ENCODE peak calls at places on chromosomes 4 and X, in nine cellular contexts. C is IMR-90, H is neuronal stem cell, L is DND-41, Z is iris pigment epithelial cell, N is GOT3, M is DMS79 treated with DMSO at 0.1 percent for 48 hours, A is PC-3, E is gastrocnemius medialis. O is an unnamed sample.

GRCh38 chr4:170248029-170248428 is 158.3 kb upstream of the AADAT start:
- DNase-seq in C (no peak), H (no peak), L (no peak), Z (no peak), N (no peak), M (no peak), A (peak; percentile 31), E (no peak), O (no peak)

GRCh38 chr4:92304636-92305035 is 870 bp downstream of the GRID2 start:
- DNase-seq in C (no peak), H (peak; percentile 30), L (no peak), Z (no peak), N (no peak), M (peak; percentile 68), A (no peak), E (no peak), O (no peak)

GRCh38 chr4:957581-958313 is 15.6 kb downstream of the DGKQ start:
- DNase-seq in C (no peak), H (no peak), L (no peak), Z (no peak), N (no peak), M (no peak), A (no peak), E (no peak), O (no peak)

GRCh38 chrX:105696870-105697269 is 125.5 kb upstream of the NRK start:
- DNase-seq in C (no peak), H (no peak), L (no peak), Z (no peak), N (no peak), M (no peak), A (no peak), E (no peak), O (no peak)

GRCh38 chrX:47327902-47328301 is 42.5 kb upstream of the ZNF157 start:
- DNase-seq in C (no peak), H (no peak), L (no peak), Z (no peak), N (no peak), M (no peak), A (no peak), E (no peak), O (no peak)

GRCh38 chr4:109930469-109930868 is 17.8 kb downstream of the EGF start:
- DNase-seq in C (no peak), H (no peak), L (no peak), Z (no peak), N (no peak), M (no peak), A (no peak), E (no peak), O (no peak)

GRCh38 chrX:31136144-31136572 is 64.3 kb upstream of the FTHL17 start:
- DNase-seq in C (no peak), H (no peak), L (no peak), Z (no peak), N (no peak), M (no peak), A (no peak), E (no peak), O (no peak)

GRCh38 chr4:54942735-54943134 is 182.7 kb downstream of the KDR start:
- DNase-seq in C (no peak), H (no peak), L (no peak), Z (no peak), N (no peak), M (no peak), A (no peak), E (no peak), O (no peak)

GRCh38 chr4:10098770-10099139 is 17.8 kb downstream of the WDR1 start:
- DNase-seq in C (peak; percentile 80), H (no peak), L (no peak), Z (peak; percentile 87), N (no peak), M (no peak), A (peak; percentile 36), E (peak; percentile 35), O (no peak)

GRCh38 chrX:68462653-68463052 is 29.4 kb upstream of the OPHN1 start:
- DNase-seq in C (peak; percentile 47), H (no peak), L (peak; percentile 4), Z (peak; percentile 27), N (no peak), M (peak; percentile 2), A (peak; percentile 57), E (no peak), O (no peak)

GRCh38 chrX:17944833-17945497 is 83.9 kb upstream of the RAI2 start:
- DNase-seq in C (no peak), H (peak; percentile 14), L (peak; percentile 14), Z (peak; percentile 0), N (no peak), M (no peak), A (peak; percentile 61), E (no peak), O (no peak)

GRCh38 chrX:45479835-45480422 is 279.3 kb upstream of the DIPK2B start:
- DNase-seq in C (peak; percentile 91), H (no peak), L (no peak), Z (peak; percentile 94), N (no peak), M (no peak), A (peak; percentile 96), E (no peak), O (no peak)

GRCh38 chrX:80576815-80577533 is 156.7 kb downstream of the TENT5D start:
- DNase-seq in C (no peak), H (no peak), L (no peak), Z (no peak), N (no peak), M (no peak), A (peak; percentile 1), E (no peak), O (no peak)

GRCh38 chr4:120704529-120704928 is 218.0 kb downstream of the PRDM5 start:
- DNase-seq in C (no peak), H (no peak), L (no peak), Z (no peak), N (no peak), M (no peak), A (no peak), E (no peak), O (no peak)

GRCh38 chr4:11455201-11455835 is 26.6 kb upstream of the HS3ST1 start:
- DNase-seq in C (no peak), H (no peak), L (no peak), Z (no peak), N (no peak), M (no peak), A (no peak), E (no peak), O (no peak)

GRCh38 chr4:7761720-7762119 is 177.9 kb downstream of the AFAP1 start:
- DNase-seq in C (peak; percentile 34), H (peak; percentile 47), L (peak; percentile 20), Z (peak; percentile 71), N (no peak), M (no peak), A (peak; percentile 27), E (peak; percentile 52), O (no peak)

GRCh38 chr4:7285244-7286122 is 93.1 kb downstream of the SORCS2 start:
- DNase-seq in C (no peak), H (no peak), L (no peak), Z (no peak), N (no peak), M (no peak), A (no peak), E (no peak), O (no peak)

GRCh38 chr4:122895336-122895995 is 26.9 kb downstream of the NUDT6 start:
- DNase-seq in C (no peak), H (no peak), L (no peak), Z (no peak), N (no peak), M (no peak), A (no peak), E (no peak), O (no peak)

GRCh38 chr4:104966349-104967033 is 180.2 kb upstream of the TET2 start:
- DNase-seq in C (no peak), H (no peak), L (no peak), Z (peak; percentile 7), N (no peak), M (no peak), A (peak; percentile 37), E (no peak), O (no peak)

GRCh38 chr4:139743027-139743426 is 77.4 kb downstream of the MGST2 start:
- DNase-seq in C (no peak), H (no peak), L (no peak), Z (no peak), N (no peak), M (no peak), A (no peak), E (no peak), O (no peak)

GRCh38 chrX:133294126-133294525 is 76.0 kb upstream of the TFDP3 start:
- DNase-seq in C (no peak), H (no peak), L (no peak), Z (peak; percentile 5), N (no peak), M (no peak), A (no peak), E (no peak), O (no peak)

GRCh38 chrX:9644335-9644734 is 121.3 kb downstream of the GPR143 start:
- DNase-seq in C (no peak), H (no peak), L (peak; percentile 75), Z (no peak), N (no peak), M (peak; percentile 21), A (no peak), E (no peak), O (no peak)

GRCh38 chr4:138188406-138189084 is 53.6 kb downstream of the SLC7A11 start:
- DNase-seq in C (peak; percentile 39), H (no peak), L (no peak), Z (no peak), N (no peak), M (peak; percentile 82), A (no peak), E (no peak), O (no peak)

GRCh38 chr4:33649015-33649414 is 2595.3 kb downstream of the ARAP2 start:
- DNase-seq in C (peak; percentile 5), H (no peak), L (no peak), Z (peak; percentile 20), N (no peak), M (no peak), A (peak; percentile 43), E (no peak), O (no peak)

GRCh38 chr4:119729815-119730643 is 101.4 kb upstream of the PDE5A start:
- DNase-seq in C (peak; percentile 98), H (no peak), L (no peak), Z (peak; percentile 97), N (no peak), M (no peak), A (peak; percentile 94), E (no peak), O (no peak)